ENCODE peak calls at places on chromosomes 3 and 15, in four cellular contexts. One of them, this sample, is unnamed.

GRCh38 chr3:135034881-135035440 is 239.9 kb downstream of the EPHB1 start:
- DNase-seq in NCI-H2081: no peak
- DNase-seq in iris pigment epithelial cell: no peak
- DNase-seq in dermis microvascular lymphatic vessel endothelial cell: no peak
- DNase-seq in this sample: no peak

GRCh38 chr3:163328680-163329079 is 1749.6 kb downstream of the SI start:
- DNase-seq in iris pigment epithelial cell: no peak
- DNase-seq in dermis microvascular lymphatic vessel endothelial cell: no peak
- DNase-seq in NCI-H2081: no peak
- DNase-seq in this sample: no peak

GRCh38 chr3:186284661-186285060 is 77.4 kb downstream of the DGKG start:
- DNase-seq in iris pigment epithelial cell: no peak
- DNase-seq in dermis microvascular lymphatic vessel endothelial cell: no peak
- DNase-seq in NCI-H2081: no peak
- DNase-seq in this sample: no peak

GRCh38 chr3:119530418-119530817 is 29.0 kb downstream of the CD80 start:
- DNase-seq in dermis microvascular lymphatic vessel endothelial cell: no peak
- DNase-seq in iris pigment epithelial cell: no peak
- DNase-seq in NCI-H2081: no peak
- DNase-seq in this sample: no peak

GRCh38 chr3:197292083-197293042 is 6.0 kb downstream of the DLG1 start:
- DNase-seq in NCI-H2081: no peak
- DNase-seq in iris pigment epithelial cell: peak
- DNase-seq in dermis microvascular lymphatic vessel endothelial cell: no peak
- DNase-seq in this sample: no peak

GRCh38 chr15:38885001-38885400 is 320.4 kb upstream of the RASGRP1 start:
- DNase-seq in iris pigment epithelial cell: peak
- DNase-seq in NCI-H2081: no peak
- DNase-seq in dermis microvascular lymphatic vessel endothelial cell: peak
- DNase-seq in this sample: peak

GRCh38 chr3:123623346-123623880 is 38.6 kb upstream of the HACD2 start:
- DNase-seq in iris pigment epithelial cell: peak
- DNase-seq in dermis microvascular lymphatic vessel endothelial cell: no peak
- DNase-seq in NCI-H2081: no peak
- DNase-seq in this sample: no peak

GRCh38 chr3:188389711-188390346 is 235.9 kb downstream of the LPP start:
- DNase-seq in dermis microvascular lymphatic vessel endothelial cell: peak
- DNase-seq in NCI-H2081: no peak
- DNase-seq in iris pigment epithelial cell: no peak
- DNase-seq in this sample: peak

GRCh38 chr3:184001761-184002160 is 15.9 kb downstream of the ABCC5 start:
- DNase-seq in NCI-H2081: no peak
- DNase-seq in dermis microvascular lymphatic vessel endothelial cell: no peak
- DNase-seq in iris pigment epithelial cell: no peak
- DNase-seq in this sample: no peak

GRCh38 chr15:23415321-23415865 is 31.6 kb downstream of the GOLGA6L2 start:
- DNase-seq in iris pigment epithelial cell: no peak
- DNase-seq in dermis microvascular lymphatic vessel endothelial cell: no peak
- DNase-seq in NCI-H2081: no peak
- DNase-seq in this sample: no peak

GRCh38 chr3:50211930-50212329 is 6.9 kb downstream of the SLC38A3 start:
- DNase-seq in iris pigment epithelial cell: peak
- DNase-seq in NCI-H2081: no peak
- DNase-seq in dermis microvascular lymphatic vessel endothelial cell: no peak
- DNase-seq in this sample: no peak

GRCh38 chr3:189455009-189455408 is 176.2 kb upstream of the TP63 start:
- DNase-seq in dermis microvascular lymphatic vessel endothelial cell: no peak
- DNase-seq in iris pigment epithelial cell: no peak
- DNase-seq in NCI-H2081: no peak
- DNase-seq in this sample: no peak

GRCh38 chr3:125072310-125072709 is 16.5 kb upstream of the HEG1 start:
- DNase-seq in dermis microvascular lymphatic vessel endothelial cell: no peak
- DNase-seq in NCI-H2081: no peak
- DNase-seq in iris pigment epithelial cell: peak
- DNase-seq in this sample: peak

GRCh38 chr3:150544726-150545125 is 1.6 kb downstream of the SERP1 start:
- DNase-seq in NCI-H2081: no peak
- DNase-seq in iris pigment epithelial cell: peak
- DNase-seq in dermis microvascular lymphatic vessel endothelial cell: no peak
- DNase-seq in this sample: peak

GRCh38 chr3:156554515-156554841 is 439 bp downstream of the SSR3 start:
- DNase-seq in iris pigment epithelial cell: no peak
- DNase-seq in NCI-H2081: no peak
- DNase-seq in dermis microvascular lymphatic vessel endothelial cell: no peak
- DNase-seq in this sample: no peak